ENCODE peak calls at places on chromosomes 16 and 17, in seven cellular contexts. W is ACHN, C is hippocampal formation, B is C1 segment of cervical spinal cord, H is hepatocyte, U is CMK, S is kidney glomerular epithelial cell. T is an unnamed sample.

GRCh38 chr17:56810846-56811775 is 22.6 kb downstream of the C17orf67 start:
- DNase-seq in W (no peak), C (no peak), B (no peak), H (no peak), U (no peak), S (no peak), T (no peak)

GRCh38 chr17:80023261-80024205 is 12.1 kb downstream of the TBC1D16 start:
- DNase-seq in W (no peak), C (no peak), B (no peak), H (peak; percentile 42), U (no peak), S (no peak), T (no peak)

GRCh38 chr17:48997103-48997826 is at the start of gene IGF2BP1:
- DNase-seq in W (no peak), C (no peak), B (no peak), H (peak; percentile 88), U (peak; percentile 91), S (no peak), T (no peak)

GRCh38 chr16:3444032-3444388 is 530 bp downstream of the NAA60 start:
- DNase-seq in W (peak; percentile 77), C (no peak), B (no peak), H (peak; percentile 63), U (no peak), S (peak; percentile 47), T (peak; percentile 78)

GRCh38 chr17:27264068-27264812 is 29.7 kb upstream of the WSB1 start:
- DNase-seq in W (no peak), C (no peak), B (no peak), H (no peak), U (peak; percentile 5), S (no peak), T (no peak)

GRCh38 chr17:9541718-9542117 is 33.9 kb downstream of the STX8 start:
- DNase-seq in W (no peak), C (no peak), B (no peak), H (no peak), U (no peak), S (no peak), T (no peak)

GRCh38 chr16:67431805-67432476 is 1.0 kb downstream of the HSD11B2 start:
- DNase-seq in W (no peak), C (no peak), B (no peak), H (no peak), U (no peak), S (no peak), T (no peak)

GRCh38 chr16:50372611-50373344 is 4.0 kb upstream of the BRD7 start:
- DNase-seq in W (no peak), C (no peak), B (no peak), H (peak; percentile 34), U (no peak), S (peak; percentile 31), T (peak; percentile 50)

GRCh38 chr17:45997624-45998023 is 1.4 kb upstream of the STH start:
- DNase-seq in W (no peak), C (no peak), B (no peak), H (no peak), U (no peak), S (no peak), T (no peak)

GRCh38 chr17:64051153-64051552 is 30.7 kb upstream of the ICAM2 start:
- DNase-seq in W (no peak), C (no peak), B (no peak), H (no peak), U (no peak), S (no peak), T (no peak)

GRCh38 chr16:56357291-56357764 is 68.0 kb downstream of the AMFR start:
- DNase-seq in W (peak; percentile 15), C (no peak), B (no peak), H (peak; percentile 55), U (no peak), S (peak; percentile 34), T (no peak)

GRCh38 chr17:6098466-6099180 is 28.4 kb downstream of the WSCD1 start:
- DNase-seq in W (no peak), C (no peak), B (no peak), H (no peak), U (no peak), S (no peak), T (no peak)

T was measured in Caki2.